ENCODE peak calls at places on chromosomes 7 and 10, in four cellular contexts. Z, J, F and L are unnamed samples. For H3K4me1, the result is how much of the 10 kb centered on the place peaks cover.

GRCh38 chr7:30070052-30070451 is 41.8 kb downstream of the PLEKHA8 start:
- DNase-seq in F (no peak), Z (no peak), J (no peak), L (no peak)

GRCh38 chr10:117375360-117376147 is at the start of gene PDZD8:
- DNase-seq in F (peak), J (peak), Z (peak), L (peak)

GRCh38 chr7:148264933-148265557 is 325.5 kb upstream of the C7orf33 start:
- DNase-seq in Z (no peak), F (no peak), J (no peak), L (no peak)

GRCh38 chr10:78319841-78320240 is 286.2 kb downstream of the RPS24 start:
- DNase-seq in J (no peak), Z (no peak), F (no peak), L (no peak)

GRCh38 chr7:27576360-27576944 is 86.2 kb downstream of the HIBADH start:
- DNase-seq in J (no peak), F (no peak), Z (no peak), L (no peak)

GRCh38 chr10:34666008-34666700 is 148.9 kb downstream of the PARD3 start:
- DNase-seq in J (peak), Z (peak), F (peak), L (peak)

GRCh38 chr7:80410081-80410480 is 101.8 kb downstream of the GNAT3 start:
- DNase-seq in Z (no peak), J (no peak), F (no peak), L (no peak)

GRCh38 chr10:112373912-112374338 is at the start of gene ACSL5:
- DNase-seq in F (no peak), Z (no peak), J (no peak), L (no peak)

DNA sequence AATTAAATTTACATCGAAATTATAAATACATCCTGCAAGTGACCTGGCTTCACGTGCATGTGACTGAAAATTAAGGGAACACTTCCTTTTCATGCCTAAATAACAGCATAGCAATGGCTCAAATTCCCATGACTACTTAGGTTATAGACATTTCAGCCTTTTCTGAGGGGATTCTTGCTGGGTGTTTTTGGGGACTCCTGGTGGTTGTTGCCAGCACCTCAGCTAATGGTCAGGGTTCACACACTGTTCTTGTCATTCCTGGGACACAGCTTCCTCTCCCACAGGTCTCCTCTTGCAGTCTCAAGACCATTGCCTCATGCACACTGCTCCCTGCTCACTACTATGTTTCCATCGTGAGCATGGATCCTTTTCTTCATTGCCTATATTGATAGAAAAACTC is 148.9 kb upstream of the GLI3 start:
- DNase-seq in F (no peak), Z (no peak), J (no peak), L (no peak)
- TF ChIP-seq CTCF in F (no peak), Z (no peak), J (no peak), L (no peak)

DNA sequence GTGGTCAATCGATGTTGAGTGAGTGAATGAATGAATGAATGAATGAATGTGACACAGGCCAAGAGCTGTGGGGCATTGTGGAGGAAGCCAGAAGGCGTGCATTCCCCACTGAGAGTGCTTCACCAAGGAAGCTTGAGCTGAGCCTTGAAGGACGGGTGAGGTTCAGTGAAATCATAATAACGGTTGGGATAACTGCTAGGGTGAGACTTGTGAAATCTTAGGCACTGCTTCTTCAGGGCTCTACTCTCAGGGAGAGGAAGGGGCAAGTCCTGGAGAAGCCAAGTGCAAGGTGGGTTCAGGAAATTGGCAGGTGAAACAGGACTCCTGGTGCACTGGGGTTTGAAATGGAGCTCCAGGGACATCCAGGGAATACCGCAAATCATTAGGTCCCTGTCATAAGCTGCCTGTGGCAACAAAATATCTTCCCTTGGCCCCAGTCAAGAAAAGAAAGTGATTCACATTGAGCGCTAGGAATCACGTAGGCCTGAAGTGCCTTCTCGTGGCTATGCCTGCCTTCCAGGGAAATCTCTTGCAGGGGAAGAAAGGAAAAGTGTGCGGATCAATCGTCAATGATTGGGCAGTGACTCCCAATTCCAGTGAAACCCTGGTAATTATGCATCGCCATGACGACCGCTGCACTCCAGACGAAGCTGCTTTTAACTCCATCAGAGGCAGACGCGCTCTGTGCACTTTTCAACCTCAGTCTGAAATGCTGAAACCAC is 23.8 kb upstream of the PRKAG2 start:
- DNase-seq in J (no peak), Z (no peak), F (no peak), L (no peak)
- H3K4me1 ChIP-seq in J (under half), Z (under half), F (under half), L (under half)

GRCh38 chr7:150378115-150378852 is 846 bp upstream of the ZNF775 start:
- DNase-seq in Z (peak), F (peak), J (peak), L (peak)
- TF ChIP-seq POLR2A in Z (no peak), F (no peak), J (no peak), L (no peak)

GRCh38 chr10:57988964-57989363 is 278.7 kb downstream of the IPMK start:
- DNase-seq in F (no peak), J (no peak), Z (no peak), L (no peak)

GRCh38 chr10:57993302-57993701 is 274.4 kb downstream of the IPMK start:
- DNase-seq in Z (no peak), F (no peak), J (no peak), L (no peak)

GRCh38 chr10:57996536-57996935 is 271.2 kb downstream of the IPMK start:
- DNase-seq in F (no peak), Z (no peak), J (no peak), L (no peak)

GRCh38 chr10:57992321-57993077 is 275.2 kb downstream of the IPMK start:
- DNase-seq in J (no peak), Z (no peak), F (peak), L (peak)
- TF ChIP-seq CTCF in J (no peak), Z (no peak), F (no peak), L (no peak)

GRCh38 chr10:97540669-97541500 is 31.7 kb upstream of the ANKRD2 start:
- DNase-seq in Z (no peak), F (no peak), J (peak), L (no peak)
- H3K4me1 ChIP-seq in Z (under half), F (under half), J (under half), L (under half)

GRCh38 chr10:114544045-114544659 is 113.9 kb downstream of the ABLIM1 start:
- DNase-seq in J (no peak), F (no peak), Z (no peak), L (no peak)
- TF ChIP-seq POLR2A in J (no peak), F (no peak), Z (no peak), L (no peak)

DNA sequence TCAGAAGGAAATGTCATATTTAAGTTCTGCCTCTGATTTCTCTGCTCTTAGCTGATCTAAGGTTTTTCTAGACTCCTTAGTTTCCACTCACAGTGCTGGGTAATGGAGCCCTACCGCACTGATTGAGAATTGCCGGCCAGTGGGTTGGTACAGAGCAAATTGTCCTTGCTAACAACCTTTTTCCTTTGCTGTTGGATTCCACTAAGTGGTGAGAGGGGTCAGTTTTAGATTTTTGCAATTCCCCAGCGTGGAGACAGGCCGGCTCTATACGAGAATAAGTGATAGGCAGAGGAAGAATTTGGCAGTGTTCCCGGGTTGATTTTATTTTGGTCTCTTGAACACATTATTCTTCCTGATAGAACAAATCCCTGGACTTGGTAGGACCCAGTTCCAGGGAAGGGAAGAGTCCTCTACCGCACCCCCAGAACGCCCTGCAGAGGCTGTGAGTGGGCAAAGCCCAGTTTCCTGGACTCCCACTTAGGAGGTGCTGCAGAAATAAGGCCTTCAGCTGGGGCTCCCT is 2.9 kb upstream of the NRP1 start:
- DNase-seq in F (peak), J (no peak), Z (peak), L (peak)
- TF ChIP-seq CTCF in F (no peak), J (peak), Z (no peak), L (peak)

GRCh38 chr7:134891262-134892001 is 94.9 kb upstream of the AGBL3 start:
- DNase-seq in Z (peak), J (peak), F (peak), L (peak)
- H3K4me1 ChIP-seq in Z (under half), J (under half), F (under half), L (under half)

DNA sequence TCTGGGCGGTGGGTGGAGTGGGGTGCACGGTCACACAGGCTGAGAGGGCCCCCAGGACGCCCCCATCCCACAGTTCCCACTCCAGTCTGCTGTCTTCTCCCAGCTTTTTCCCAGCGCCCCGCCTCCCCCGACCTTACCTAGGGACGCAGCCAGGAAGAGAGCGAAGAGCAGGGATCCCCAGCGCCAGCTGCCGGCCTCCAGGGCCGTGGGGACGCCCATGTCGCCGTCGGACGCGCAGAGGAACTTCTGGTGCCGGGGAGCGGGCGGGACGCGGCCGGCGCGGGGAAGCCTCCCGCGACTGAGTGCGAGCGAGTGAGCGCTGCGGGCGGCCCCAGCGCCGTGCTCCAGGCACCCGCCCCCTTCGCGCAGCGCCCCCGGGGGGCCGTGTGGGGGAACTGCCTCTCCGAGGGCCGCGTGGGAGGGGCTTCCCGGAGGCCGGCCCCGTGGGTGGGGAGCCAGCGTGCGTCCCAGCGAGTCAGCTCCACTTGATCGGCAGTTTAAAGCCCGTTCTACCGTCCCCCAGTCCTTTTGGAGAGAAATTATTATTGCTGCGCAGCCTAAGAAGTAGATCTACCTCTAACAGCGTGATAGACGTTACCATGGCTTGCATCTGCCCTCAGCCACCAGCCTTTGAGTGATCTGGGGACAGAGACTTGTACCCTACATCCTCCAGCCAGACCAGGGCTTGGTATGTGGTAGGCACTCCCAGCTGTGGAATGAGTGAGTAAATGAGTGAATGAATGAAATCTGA is at the start of gene VSIR:
- DNase-seq in Z (peak), J (peak), F (peak), L (peak)
- TF ChIP-seq POLR2A in Z (peak), J (peak), F (peak), L (peak)

GRCh38 chr7:74183653-74184450 is 9.7 kb downstream of the EIF4H start:
- DNase-seq in J (no peak), Z (no peak), F (no peak), L (no peak)
- TF ChIP-seq CTCF in J (no peak), Z (no peak), F (no peak), L (peak)